ENCODE peak calls at places on chromosome 22, in five cellular contexts. E is endothelial cell, X is progenitor cell of endocrine pancreas, G is coronary artery, C is IMR-90. S is an unnamed sample.

GRCh38 chr22:50488006-50488677 is 1.5 kb downstream of the MIOX start:
- DNase-seq in E (no peak), X (no peak), G (no peak), C (no peak), S (no peak)

GRCh38 chr22:37100589-37101127 is 8.9 kb downstream of the TMPRSS6 start:
- DNase-seq in E (no peak), X (no peak), G (no peak), C (no peak), S (no peak)

GRCh38 chr22:38214248-38215056 is 12.7 kb downstream of the MAFF start:
- DNase-seq in E (peak; percentile 75), X (peak; percentile 44), G (no peak), C (peak; percentile 49), S (peak; percentile 88)

GRCh38 chr22:44383652-44384562 is 71.2 kb upstream of the SHISAL1 start:
- DNase-seq in E (no peak), X (no peak), G (no peak), C (no peak), S (no peak)

GRCh38 chr22:45969414-45969799 is 7.6 kb downstream of the WNT7B start:
- DNase-seq in E (no peak), X (no peak), G (no peak), C (no peak), S (no peak)

GRCh38 chr22:43849731-43850130 is 12.6 kb downstream of the SULT4A1 start:
- DNase-seq in E (no peak), X (no peak), G (peak; percentile 66), C (no peak), S (no peak)

GRCh38 chr22:46010177-46010867 is 33.4 kb upstream of the WNT7B start:
- DNase-seq in E (no peak), X (no peak), G (no peak), C (peak; percentile 55), S (no peak)

GRCh38 chr22:17371446-17371845 is 2.2 kb downstream of the CECR2 start:
- DNase-seq in E (no peak), X (no peak), G (no peak), C (no peak), S (no peak)

GRCh38 chr22:26162961-26163360 is 6.3 kb upstream of the SEZ6L start:
- DNase-seq in E (no peak), X (no peak), G (no peak), C (no peak), S (no peak)

GRCh38 chr22:24315367-24315781 is 44.7 kb downstream of the SPECC1L start:
- DNase-seq in E (no peak), X (no peak), G (no peak), C (peak; percentile 89), S (no peak)

GRCh38 chr22:17501679-17502285 is 61.5 kb upstream of the SLC25A18 start:
- DNase-seq in E (peak; percentile 31), X (no peak), G (no peak), C (peak; percentile 66), S (no peak)

GRCh38 chr22:49976439-49977175 is 16.0 kb downstream of the PIM3 start:
- DNase-seq in E (no peak), X (no peak), G (no peak), C (no peak), S (no peak)

GRCh38 chr22:46433318-46433717 is 97.8 kb downstream of the TRMU start:
- DNase-seq in E (no peak), X (no peak), G (no peak), C (no peak), S (no peak)

GRCh38 chr22:17972385-17973181 is 51.8 kb downstream of the MICAL3 start:
- DNase-seq in E (no peak), X (no peak), G (no peak), C (peak; percentile 85), S (no peak)

GRCh38 chr22:42933783-42934144 is 76.7 kb upstream of the ARFGAP3 start:
- DNase-seq in E (no peak), X (no peak), G (no peak), C (peak; percentile 97), S (no peak)

GRCh38 chr22:25557218-25557617 is 7.3 kb upstream of the GRK3 start:
- DNase-seq in E (no peak), X (no peak), G (no peak), C (no peak), S (no peak)

GRCh38 chr22:20315337-20316216 is 4.3 kb downstream of the DGCR6L start:
- DNase-seq in E (no peak), X (no peak), G (peak; percentile 69), C (no peak), S (no peak)

GRCh38 chr22:47806894-47807293 is 1044.4 kb downstream of the TBC1D22A start:
- DNase-seq in E (no peak), X (no peak), G (peak; percentile 36), C (no peak), S (no peak)

GRCh38 chr22:32448980-32449379 is 15.3 kb downstream of the BPIFC start:
- DNase-seq in E (no peak), X (no peak), G (no peak), C (no peak), S (no peak)

GRCh38 chr22:28911279-28911640 is 27.9 kb downstream of the ZNRF3 start:
- DNase-seq in E (no peak), X (no peak), G (no peak), C (no peak), S (no peak)

GRCh38 chr22:49331878-49332277 is 495.8 kb downstream of the BRD1 start:
- DNase-seq in E (no peak), X (peak; percentile 2), G (peak; percentile 50), C (no peak), S (no peak)

GRCh38 chr22:45833613-45834012 is 143.3 kb downstream of the WNT7B start:
- DNase-seq in E (no peak), X (no peak), G (no peak), C (no peak), S (no peak)

GRCh38 chr22:49324527-49325491 is 502.9 kb downstream of the BRD1 start:
- DNase-seq in E (no peak), X (peak; percentile 5), G (peak; percentile 65), C (no peak), S (no peak)

GRCh38 chr22:37784829-37785495 is 22.8 kb upstream of the GCAT start:
- DNase-seq in E (no peak), X (no peak), G (no peak), C (no peak), S (no peak)

GRCh38 chr22:35074583-35074982 is 8.6 kb downstream of the ISX start:
- DNase-seq in E (no peak), X (no peak), G (no peak), C (no peak), S (no peak)

GRCh38 chr22:37273126-37273845 is 9.0 kb upstream of the CYTH4 start:
- DNase-seq in E (no peak), X (no peak), G (no peak), C (peak; percentile 79), S (no peak)

GRCh38 chr22:38077096-38077495 is 6.9 kb downstream of the SLC16A8 start:
- DNase-seq in E (no peak), X (no peak), G (no peak), C (no peak), S (no peak)

GRCh38 chr22:36644333-36644757 is 59.2 kb downstream of the CACNG2 start:
- DNase-seq in E (peak; percentile 71), X (peak; percentile 57), G (no peak), C (peak; percentile 92), S (peak; percentile 72)

GRCh38 chr22:45533731-45534130 is 31.0 kb downstream of the FBLN1 start:
- DNase-seq in E (no peak), X (no peak), G (no peak), C (no peak), S (no peak)

GRCh38 chr22:28344893-28345292 is 334.7 kb downstream of the TTC28 start:
- DNase-seq in E (no peak), X (no peak), G (no peak), C (peak; percentile 16), S (no peak)

GRCh38 chr22:30245181-30245984 is 1.2 kb downstream of the LIF start:
- DNase-seq in E (no peak), X (no peak), G (no peak), C (no peak), S (peak; percentile 27)

GRCh38 chr22:30246962-30247376 is 410 bp upstream of the LIF start:
- DNase-seq in E (no peak), X (no peak), G (no peak), C (no peak), S (no peak)

GRCh38 chr22:30247561-30247960 is 1.0 kb upstream of the LIF start:
- DNase-seq in E (no peak), X (no peak), G (no peak), C (no peak), S (no peak)

GRCh38 chr22:30247974-30248373 is 1.4 kb upstream of the LIF start:
- DNase-seq in E (no peak), X (no peak), G (no peak), C (no peak), S (no peak)

GRCh38 chr22:30245985-30246901 is at the start of gene LIF:
- DNase-seq in E (no peak), X (peak; percentile 30), G (no peak), C (peak; percentile 86), S (peak; percentile 47)
- TF ChIP-seq CTCF in E (no peak), X (peak; percentile 29), G (no peak), C (peak; percentile 12), S (no peak)

DNA sequence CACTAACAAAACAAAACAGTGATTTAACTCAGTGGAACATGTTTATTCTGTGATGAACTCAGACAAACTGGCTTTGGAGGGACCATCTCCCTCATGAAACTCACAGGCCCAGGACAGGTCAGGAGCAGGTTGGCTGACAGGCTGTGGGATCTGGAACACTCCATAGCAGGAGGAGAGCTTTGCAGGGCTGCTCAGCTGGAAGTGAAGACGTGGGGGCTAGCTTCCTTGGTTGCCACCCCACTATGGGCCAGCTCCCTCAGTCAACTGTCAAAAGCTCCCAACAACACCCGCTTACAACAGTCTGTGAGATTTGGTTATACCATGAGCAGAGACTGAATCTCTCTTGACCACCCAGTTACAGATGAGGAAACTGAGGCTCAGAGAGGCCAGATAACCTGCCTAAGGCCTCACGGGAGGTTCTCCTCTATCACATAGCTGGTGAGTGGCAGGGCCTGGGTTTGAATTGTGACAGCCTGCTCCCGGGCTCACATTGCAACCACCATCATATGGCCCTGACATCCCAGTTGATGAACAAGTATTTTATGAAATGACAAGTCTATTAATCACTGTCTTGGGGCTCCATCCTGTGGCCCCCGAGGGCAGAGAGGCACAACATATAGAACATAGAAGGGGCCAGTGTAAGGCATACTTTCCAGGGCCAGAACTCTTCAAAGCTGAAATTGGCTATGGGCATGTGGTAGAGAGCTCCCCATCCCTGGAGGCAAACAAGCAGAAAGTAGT is 473.4 kb downstream of the MN1 start:
- DNase-seq in E (no peak), X (no peak), G (peak; percentile 46), C (no peak), S (no peak)
- TF ChIP-seq CTCF in E (no peak), X (no peak), G (no peak), C (no peak), S (no peak)

DNA sequence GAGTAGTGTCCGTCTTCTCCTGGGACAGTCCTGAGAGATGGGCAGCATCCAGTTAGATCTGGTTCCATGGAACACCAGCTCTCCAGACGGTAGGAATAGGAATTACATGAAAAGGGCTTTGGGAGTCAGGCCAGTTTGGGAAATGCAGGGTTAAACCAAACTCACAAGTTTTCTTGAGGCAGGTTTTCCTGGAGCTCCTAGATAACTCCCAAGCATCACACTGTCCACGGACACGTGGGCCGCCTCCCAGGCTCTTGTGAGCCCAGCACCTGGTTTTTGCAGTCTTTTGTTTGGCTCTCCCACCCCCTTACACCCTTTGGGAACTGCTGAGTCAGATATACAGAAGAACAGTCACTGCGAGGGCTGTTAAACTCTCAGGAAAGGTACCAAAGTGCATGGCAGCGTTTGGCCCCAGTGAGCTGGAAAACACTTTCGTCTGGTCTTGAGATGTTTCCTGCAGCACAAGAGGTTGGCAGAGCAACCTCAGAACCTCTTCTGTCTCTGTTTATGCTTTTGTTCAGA is 90.0 kb downstream of the BCR start:
- DNase-seq in E (no peak), X (no peak), G (no peak), C (peak; percentile 7), S (no peak)
- TF ChIP-seq CTCF in E (no peak), X (peak; percentile 7), G (no peak), C (peak; percentile 40), S (peak; percentile 11)

GRCh38 chr22:39384750-39385480 is 14.7 kb upstream of the TAB1 start:
- DNase-seq in E (peak; percentile 50), X (no peak), G (no peak), C (peak; percentile 28), S (peak; percentile 40)
- TF ChIP-seq CTCF in E (peak; percentile 26), X (peak; percentile 48), G (no peak), C (peak; percentile 50), S (peak; percentile 28)

S was measured in nephron progenitor cell.